ENCODE peak calls at places on chromosomes 16 and 17, in five cellular contexts. One of them, this sample, is unnamed.
A peak's percentile ranks its signal among the peaks of the same experiment; 100 is the strongest.

GRCh38 chr16:78505544-78506371 is 406.3 kb downstream of the WWOX start:
- DNase-seq in body of pancreas: peak; percentile 40
- DNase-seq in stomach: peak; percentile 33
- DNase-seq in A549: no peak
- DNase-seq in heart left ventricle: peak; percentile 82
- DNase-seq in this sample: no peak

GRCh38 chr16:26598061-26598460 is 468.7 kb upstream of the C16orf82 start:
- DNase-seq in A549: no peak
- DNase-seq in stomach: no peak
- DNase-seq in body of pancreas: no peak
- DNase-seq in heart left ventricle: no peak
- DNase-seq in this sample: no peak

GRCh38 chr16:54466233-54466632 is 179.6 kb upstream of the IRX3 start:
- DNase-seq in A549: no peak
- DNase-seq in body of pancreas: no peak
- DNase-seq in stomach: no peak
- DNase-seq in heart left ventricle: no peak
- DNase-seq in this sample: no peak

GRCh38 chr17:42090964-42091790 is 7.1 kb downstream of the ZNF385C start:
- DNase-seq in A549: no peak
- DNase-seq in stomach: no peak
- DNase-seq in heart left ventricle: no peak
- DNase-seq in body of pancreas: no peak
- DNase-seq in this sample: no peak

GRCh38 chr17:27357236-27357635 is 63.3 kb downstream of the WSB1 start:
- DNase-seq in heart left ventricle: no peak
- DNase-seq in body of pancreas: no peak
- DNase-seq in stomach: no peak
- DNase-seq in A549: no peak
- DNase-seq in this sample: no peak

GRCh38 chr17:42617956-42618431 is 8.5 kb downstream of the TUBG1 start:
- DNase-seq in A549: no peak
- DNase-seq in body of pancreas: peak; percentile 32
- DNase-seq in heart left ventricle: no peak
- DNase-seq in stomach: no peak
- DNase-seq in this sample: no peak

GRCh38 chr16:30657866-30658730 is at the start of gene FBRS:
- DNase-seq in heart left ventricle: peak; percentile 100
- DNase-seq in A549: peak; percentile 97
- DNase-seq in stomach: peak; percentile 100
- DNase-seq in body of pancreas: peak; percentile 100
- DNase-seq in this sample: peak; percentile 95

GRCh38 chr16:2035431-2036199 is 8.9 kb downstream of the NHERF2 start:
- DNase-seq in body of pancreas: no peak
- DNase-seq in stomach: peak; percentile 85
- DNase-seq in heart left ventricle: peak; percentile 81
- DNase-seq in A549: no peak
- DNase-seq in this sample: peak; percentile 86

DNA sequence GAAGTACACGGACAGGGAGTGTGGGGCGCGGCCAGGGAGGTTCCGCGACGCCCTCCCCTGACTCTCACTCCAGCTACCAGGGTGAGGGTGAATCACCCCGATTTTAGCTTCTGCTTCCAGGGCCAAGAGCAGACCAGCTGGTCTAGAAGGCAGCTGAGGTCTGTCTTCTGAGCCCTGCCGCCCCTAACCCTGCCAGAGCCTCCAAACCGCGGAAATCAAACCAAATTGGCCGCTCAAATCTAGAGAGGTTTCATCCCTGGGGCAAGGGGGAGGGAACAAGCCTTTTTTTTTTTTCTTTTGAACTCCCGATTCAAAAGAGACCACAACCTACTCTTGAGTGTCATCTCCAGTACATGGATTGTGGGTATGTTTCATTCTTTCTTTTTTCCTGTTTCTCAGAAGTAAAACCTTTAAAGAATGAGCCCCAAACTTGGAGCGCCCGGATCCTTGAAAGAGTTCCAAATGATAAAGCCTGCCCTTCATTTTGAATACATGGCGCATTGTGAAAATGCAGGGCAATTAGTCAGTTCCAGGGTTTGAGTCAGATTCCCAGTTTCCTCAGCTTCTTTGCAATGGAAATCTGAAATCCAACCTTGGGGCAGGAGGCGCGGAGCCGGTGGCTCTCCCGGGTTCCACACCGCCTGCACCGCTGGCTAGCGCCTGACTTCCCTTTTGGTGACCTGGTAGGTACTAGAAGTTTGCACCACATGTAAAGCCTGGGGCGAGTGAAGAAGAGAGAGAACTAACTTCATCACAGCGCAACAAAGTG is 16.5 kb upstream of the ZFHX3 start:
- DNase-seq in A549: no peak
- DNase-seq in stomach: no peak
- DNase-seq in body of pancreas: no peak
- DNase-seq in heart left ventricle: peak; percentile 61
- DNase-seq in this sample: peak; percentile 97
- TF ChIP-seq POLR2A in A549: no peak
- TF ChIP-seq POLR2A in stomach: no peak
- TF ChIP-seq POLR2A in body of pancreas: no peak
- TF ChIP-seq POLR2A in heart left ventricle: peak; percentile 26
- TF ChIP-seq POLR2A in this sample: peak; percentile 59

DNA sequence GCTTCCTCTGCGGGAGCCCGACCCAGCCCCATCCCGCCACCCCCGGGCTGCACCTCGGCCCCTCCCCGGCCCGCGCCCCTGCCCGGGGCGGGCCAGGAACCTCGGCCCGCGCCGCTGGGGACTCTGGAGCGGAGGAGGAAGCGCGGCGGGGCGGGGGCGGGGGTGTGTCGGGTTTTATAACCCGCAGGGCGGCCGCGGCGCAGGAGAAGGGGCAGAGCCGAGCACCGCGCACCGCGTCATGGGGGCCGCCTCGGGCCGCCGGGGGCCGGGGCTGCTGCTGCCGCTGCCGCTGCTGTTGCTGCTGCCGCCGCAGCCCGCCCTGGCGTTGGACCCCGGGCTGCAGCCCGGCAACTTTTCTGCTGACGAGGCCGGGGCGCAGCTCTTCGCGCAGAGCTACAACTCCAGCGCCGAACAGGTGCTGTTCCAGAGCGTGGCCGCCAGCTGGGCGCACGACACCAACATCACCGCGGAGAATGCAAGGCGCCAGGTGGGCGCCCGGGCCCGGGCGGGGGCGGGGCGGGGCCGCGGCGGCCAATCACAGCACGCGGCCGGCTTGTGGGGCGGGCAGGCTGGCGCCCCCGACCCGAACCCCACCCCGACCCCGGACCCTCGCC is at the start of gene ACE:
- DNase-seq in stomach: peak; percentile 37
- DNase-seq in A549: peak; percentile 58
- DNase-seq in heart left ventricle: peak; percentile 52
- DNase-seq in body of pancreas: peak; percentile 41
- DNase-seq in this sample: no peak
- TF ChIP-seq POLR2A in stomach: no peak
- TF ChIP-seq POLR2A in A549: no peak
- TF ChIP-seq POLR2A in heart left ventricle: peak; percentile 31
- TF ChIP-seq POLR2A in body of pancreas: no peak
- TF ChIP-seq POLR2A in this sample: no peak

GRCh38 chr16:68539704-68540370 is 746 bp downstream of the ZFP90 start:
- DNase-seq in body of pancreas: no peak
- DNase-seq in A549: no peak
- DNase-seq in stomach: no peak
- DNase-seq in heart left ventricle: no peak
- DNase-seq in this sample: no peak

GRCh38 chr16:68533937-68534336 is 5.2 kb upstream of the ZFP90 start:
- DNase-seq in A549: no peak
- DNase-seq in stomach: no peak
- DNase-seq in heart left ventricle: no peak
- DNase-seq in body of pancreas: no peak
- DNase-seq in this sample: no peak

GRCh38 chr16:68538880-68539701 is at the start of gene ZFP90:
- DNase-seq in stomach: peak; percentile 90
- DNase-seq in A549: peak; percentile 96
- DNase-seq in body of pancreas: peak; percentile 84
- DNase-seq in heart left ventricle: peak; percentile 95
- DNase-seq in this sample: peak; percentile 96
- TF ChIP-seq POLR2A in stomach: no peak
- TF ChIP-seq POLR2A in A549: peak; percentile 56
- TF ChIP-seq POLR2A in body of pancreas: peak; percentile 57
- TF ChIP-seq POLR2A in heart left ventricle: peak; percentile 71
- TF ChIP-seq POLR2A in this sample: no peak

DNA sequence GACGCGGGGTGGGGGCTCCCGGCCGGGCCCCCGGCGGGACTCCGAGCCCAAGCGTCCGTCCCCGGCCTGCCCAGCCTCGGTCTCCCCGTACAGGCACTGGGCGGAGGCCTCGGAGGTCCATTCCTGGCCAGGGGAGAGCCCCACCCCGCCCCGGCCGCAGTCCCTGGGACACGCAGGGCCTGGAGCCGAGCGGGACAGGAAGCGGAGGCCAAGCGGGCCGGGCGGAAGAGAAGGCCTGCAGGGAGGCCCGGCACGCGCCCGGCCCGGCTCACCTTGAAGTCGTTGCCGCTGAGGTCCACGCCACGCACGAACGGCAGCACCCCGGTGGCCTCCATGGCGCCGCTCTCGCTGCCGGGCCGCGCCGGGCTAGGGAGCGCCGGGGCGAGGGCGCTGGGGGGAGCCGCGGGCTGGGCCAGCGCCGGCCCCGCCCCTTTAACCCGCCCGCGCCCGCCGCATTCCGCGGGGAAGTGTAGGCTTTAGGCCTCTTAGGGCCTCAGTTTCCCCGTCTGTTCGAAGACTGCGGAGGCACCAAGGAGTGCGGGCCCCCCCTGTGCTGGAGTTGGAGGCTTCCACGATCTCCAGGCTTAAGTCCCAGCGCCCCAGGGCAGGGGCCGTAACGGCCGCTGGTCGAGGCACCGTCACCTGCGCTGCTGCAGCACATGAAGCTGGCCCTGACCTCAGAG is at the start of gene FLII:
- DNase-seq in A549: peak; percentile 64
- DNase-seq in body of pancreas: peak; percentile 56
- DNase-seq in stomach: peak; percentile 61
- DNase-seq in heart left ventricle: peak; percentile 64
- DNase-seq in this sample: no peak
- TF ChIP-seq POLR2A in A549: peak; percentile 84
- TF ChIP-seq POLR2A in body of pancreas: peak; percentile 69
- TF ChIP-seq POLR2A in stomach: no peak
- TF ChIP-seq POLR2A in heart left ventricle: peak; percentile 83
- TF ChIP-seq POLR2A in this sample: peak; percentile 95

GRCh38 chr16:73058616-73059409 is 10.9 kb upstream of the ZFHX3 start:
- DNase-seq in heart left ventricle: peak; percentile 67
- DNase-seq in body of pancreas: peak; percentile 48
- DNase-seq in A549: no peak
- DNase-seq in stomach: peak; percentile 43
- DNase-seq in this sample: no peak
- TF ChIP-seq POLR2A in heart left ventricle: no peak
- TF ChIP-seq POLR2A in body of pancreas: peak; percentile 20
- TF ChIP-seq POLR2A in A549: no peak
- TF ChIP-seq POLR2A in stomach: no peak
- TF ChIP-seq POLR2A in this sample: no peak

GRCh38 chr17:1487939-1488825 is 4.3 kb downstream of the MYO1C start:
- DNase-seq in stomach: peak; percentile 88
- DNase-seq in heart left ventricle: peak; percentile 94
- DNase-seq in body of pancreas: peak; percentile 85
- DNase-seq in A549: peak; percentile 74
- DNase-seq in this sample: peak; percentile 79
- TF ChIP-seq POLR2A in stomach: no peak
- TF ChIP-seq POLR2A in heart left ventricle: peak; percentile 69
- TF ChIP-seq POLR2A in body of pancreas: peak; percentile 61
- TF ChIP-seq POLR2A in A549: peak; percentile 31
- TF ChIP-seq POLR2A in this sample: peak; percentile 39

GRCh38 chr17:7011942-7012254 is 526 bp upstream of the RNASEK start:
- DNase-seq in body of pancreas: no peak
- DNase-seq in heart left ventricle: no peak
- DNase-seq in stomach: no peak
- DNase-seq in A549: no peak
- DNase-seq in this sample: no peak
- TF ChIP-seq POLR2A in body of pancreas: no peak
- TF ChIP-seq POLR2A in heart left ventricle: no peak
- TF ChIP-seq POLR2A in stomach: no peak
- TF ChIP-seq POLR2A in A549: no peak
- TF ChIP-seq POLR2A in this sample: no peak

GRCh38 chr16:86791287-86792074 is 213.1 kb downstream of the FOXL1 start:
- DNase-seq in stomach: no peak
- DNase-seq in heart left ventricle: no peak
- DNase-seq in body of pancreas: no peak
- DNase-seq in A549: no peak
- DNase-seq in this sample: no peak
- TF ChIP-seq POLR2A in stomach: no peak
- TF ChIP-seq POLR2A in heart left ventricle: no peak
- TF ChIP-seq POLR2A in body of pancreas: no peak
- TF ChIP-seq POLR2A in A549: no peak
- TF ChIP-seq POLR2A in this sample: no peak

GRCh38 chr16:8402981-8403853 is 187.1 kb downstream of the TMEM114 start:
- DNase-seq in A549: no peak
- DNase-seq in stomach: no peak
- DNase-seq in body of pancreas: no peak
- DNase-seq in heart left ventricle: no peak
- DNase-seq in this sample: no peak
- TF ChIP-seq POLR2A in A549: no peak
- TF ChIP-seq POLR2A in stomach: no peak
- TF ChIP-seq POLR2A in body of pancreas: no peak
- TF ChIP-seq POLR2A in heart left ventricle: no peak
- TF ChIP-seq POLR2A in this sample: no peak

This sample was measured in H54.